ENCODE peak calls at places on chromosomes 1 and 21, in five cellular contexts. One of them, this sample, is unnamed.

GRCh38 chr1:30087465-30087864 is 635.9 kb downstream of the MATN1 start:
- DNase-seq in K562: no peak
- DNase-seq in HepG2: peak
- DNase-seq in GM12878: no peak
- DNase-seq in IMR-90: no peak
- DNase-seq in this sample: peak

GRCh38 chr1:225156254-225156653 is 226.8 kb downstream of the DNAH14 start:
- DNase-seq in K562: no peak
- DNase-seq in HepG2: no peak
- DNase-seq in GM12878: no peak
- DNase-seq in IMR-90: no peak
- DNase-seq in this sample: no peak

GRCh38 chr1:15998929-15999328 is 5.1 kb upstream of the SRARP start:
- DNase-seq in K562: no peak
- DNase-seq in HepG2: no peak
- DNase-seq in GM12878: no peak
- DNase-seq in IMR-90: no peak
- DNase-seq in this sample: no peak

GRCh38 chr1:876428-876827 is 47.3 kb upstream of the SAMD11 start:
- DNase-seq in K562: no peak
- DNase-seq in HepG2: no peak
- DNase-seq in GM12878: no peak
- DNase-seq in IMR-90: no peak
- DNase-seq in this sample: no peak

GRCh38 chr1:81170721-81171120 is 630.0 kb upstream of the ADGRL2 start:
- DNase-seq in K562: no peak
- DNase-seq in HepG2: no peak
- DNase-seq in GM12878: no peak
- DNase-seq in IMR-90: no peak
- DNase-seq in this sample: no peak

GRCh38 chr1:60903591-60903990 is 178.8 kb upstream of the NFIA start:
- DNase-seq in K562: no peak
- DNase-seq in HepG2: no peak
- DNase-seq in GM12878: no peak
- DNase-seq in IMR-90: no peak
- DNase-seq in this sample: no peak

GRCh38 chr1:2289607-2290006 is 61.5 kb downstream of the SKI start:
- DNase-seq in K562: no peak
- DNase-seq in HepG2: no peak
- DNase-seq in GM12878: no peak
- DNase-seq in IMR-90: no peak
- DNase-seq in this sample: no peak

GRCh38 chr1:178912597-178912996 is 41.7 kb upstream of the ANGPTL1 start:
- DNase-seq in K562: no peak
- DNase-seq in HepG2: no peak
- DNase-seq in GM12878: no peak
- DNase-seq in IMR-90: peak
- DNase-seq in this sample: no peak

GRCh38 chr1:86913399-86913895 is 479 bp downstream of the SELENOF start:
- DNase-seq in K562: peak
- DNase-seq in HepG2: peak
- DNase-seq in GM12878: peak
- DNase-seq in IMR-90: peak
- DNase-seq in this sample: peak

GRCh38 chr1:64309468-64309867 is 106.0 kb downstream of the UBE2U start:
- DNase-seq in K562: no peak
- DNase-seq in HepG2: no peak
- DNase-seq in GM12878: no peak
- DNase-seq in IMR-90: no peak
- DNase-seq in this sample: no peak

GRCh38 chr1:23889074-23889473 is 21.0 kb upstream of the FUCA1 start:
- DNase-seq in K562: no peak
- DNase-seq in HepG2: no peak
- DNase-seq in GM12878: peak
- DNase-seq in IMR-90: no peak
- DNase-seq in this sample: no peak

GRCh38 chr21:39406065-39406464 is 39.5 kb downstream of the LCA5L start:
- DNase-seq in K562: no peak
- DNase-seq in HepG2: no peak
- DNase-seq in GM12878: no peak
- DNase-seq in IMR-90: no peak
- DNase-seq in this sample: no peak

GRCh38 chr1:54805981-54806381 is 4.9 kb upstream of the TTC22 start:
- DNase-seq in K562: no peak
- DNase-seq in HepG2: no peak
- DNase-seq in GM12878: no peak
- DNase-seq in IMR-90: no peak
- DNase-seq in this sample: no peak

GRCh38 chr1:32703479-32704291 is 1.1 kb upstream of the SYNC start:
- DNase-seq in K562: no peak
- DNase-seq in HepG2: no peak
- DNase-seq in GM12878: no peak
- DNase-seq in IMR-90: peak
- DNase-seq in this sample: peak

GRCh38 chr1:84859866-84860265 is 33.1 kb downstream of the LPAR3 start:
- DNase-seq in K562: no peak
- DNase-seq in HepG2: no peak
- DNase-seq in GM12878: no peak
- DNase-seq in IMR-90: no peak
- DNase-seq in this sample: no peak

GRCh38 chr1:2233997-2234761 is 6.1 kb downstream of the SKI start:
- DNase-seq in K562: no peak
- DNase-seq in HepG2: peak
- DNase-seq in GM12878: no peak
- DNase-seq in IMR-90: peak
- DNase-seq in this sample: no peak

GRCh38 chr1:101587749-101588148 is 350.9 kb downstream of the S1PR1 start:
- DNase-seq in K562: no peak
- DNase-seq in HepG2: peak
- DNase-seq in GM12878: no peak
- DNase-seq in IMR-90: peak
- DNase-seq in this sample: no peak

GRCh38 chr1:86259390-86259789 is 102.8 kb upstream of the COL24A1 start:
- DNase-seq in K562: no peak
- DNase-seq in HepG2: no peak
- DNase-seq in GM12878: no peak
- DNase-seq in IMR-90: peak
- DNase-seq in this sample: no peak

GRCh38 chr1:19163261-19163660 is 46.8 kb downstream of the UBR4 start:
- DNase-seq in K562: no peak
- DNase-seq in HepG2: no peak
- DNase-seq in GM12878: no peak
- DNase-seq in IMR-90: peak
- DNase-seq in this sample: no peak

GRCh38 chr21:42459583-42460215 is 36.3 kb downstream of the RSPH1 start:
- DNase-seq in K562: no peak
- DNase-seq in HepG2: no peak
- DNase-seq in GM12878: no peak
- DNase-seq in IMR-90: no peak
- DNase-seq in this sample: no peak

GRCh38 chr1:86787626-86788025 is 83.2 kb downstream of the SH3GLB1 start:
- DNase-seq in K562: no peak
- DNase-seq in HepG2: no peak
- DNase-seq in GM12878: no peak
- DNase-seq in IMR-90: no peak
- DNase-seq in this sample: no peak

GRCh38 chr1:233859446-233859845 is 45.0 kb upstream of the SLC35F3 start:
- DNase-seq in K562: no peak
- DNase-seq in HepG2: no peak
- DNase-seq in GM12878: no peak
- DNase-seq in IMR-90: no peak
- DNase-seq in this sample: no peak

GRCh38 chr1:208052926-208053407 is 142.0 kb upstream of the CD34 start:
- DNase-seq in K562: no peak
- DNase-seq in HepG2: no peak
- DNase-seq in GM12878: no peak
- DNase-seq in IMR-90: no peak
- DNase-seq in this sample: no peak

GRCh38 chr1:32981003-32981909 is 16.6 kb upstream of the RNF19B start:
- DNase-seq in K562: peak
- DNase-seq in HepG2: no peak
- DNase-seq in GM12878: peak
- DNase-seq in IMR-90: peak
- DNase-seq in this sample: peak

GRCh38 chr1:45340816-45341215 is 576 bp upstream of the MUTYH start:
- DNase-seq in K562: peak
- DNase-seq in HepG2: peak
- DNase-seq in GM12878: no peak
- DNase-seq in IMR-90: no peak
- DNase-seq in this sample: peak

GRCh38 chr1:174700314-174700713 is 252.6 kb downstream of the GPR52 start:
- DNase-seq in K562: no peak
- DNase-seq in HepG2: no peak
- DNase-seq in GM12878: no peak
- DNase-seq in IMR-90: no peak
- DNase-seq in this sample: no peak

GRCh38 chr1:218463194-218464156 is 118.3 kb downstream of the TGFB2 start:
- DNase-seq in K562: no peak
- DNase-seq in HepG2: no peak
- DNase-seq in GM12878: no peak
- DNase-seq in IMR-90: peak
- DNase-seq in this sample: no peak

GRCh38 chr1:218460367-218460766 is 115.2 kb downstream of the TGFB2 start:
- DNase-seq in K562: no peak
- DNase-seq in HepG2: no peak
- DNase-seq in GM12878: no peak
- DNase-seq in IMR-90: peak
- DNase-seq in this sample: peak

GRCh38 chr1:218462591-218462990 is 117.5 kb downstream of the TGFB2 start:
- DNase-seq in K562: no peak
- DNase-seq in HepG2: no peak
- DNase-seq in GM12878: no peak
- DNase-seq in IMR-90: no peak
- DNase-seq in this sample: no peak

GRCh38 chr1:218461351-218461750 is 116.2 kb downstream of the TGFB2 start:
- DNase-seq in K562: no peak
- DNase-seq in HepG2: no peak
- DNase-seq in GM12878: no peak
- DNase-seq in IMR-90: peak
- DNase-seq in this sample: no peak

DNA sequence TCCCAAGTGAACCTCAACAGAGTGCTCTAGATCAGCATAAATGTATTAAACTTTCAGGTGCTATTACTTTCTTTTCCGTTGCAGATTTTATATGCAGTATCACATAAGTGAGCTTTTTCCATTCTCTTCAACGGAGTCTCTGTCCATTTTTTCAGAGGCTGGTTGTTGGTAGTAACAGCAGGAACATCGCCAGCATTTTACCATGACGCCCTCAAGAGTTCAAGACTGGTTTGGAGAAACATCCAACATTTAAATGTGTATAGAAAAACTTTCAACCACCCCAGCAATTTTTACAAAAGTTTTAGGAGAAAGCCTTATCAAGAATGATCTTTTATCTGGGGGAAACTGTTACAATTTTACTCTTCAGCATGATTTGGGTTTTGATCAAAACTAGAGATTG is 117.0 kb downstream of the TGFB2 start:
- DNase-seq in K562: no peak
- DNase-seq in HepG2: no peak
- DNase-seq in GM12878: no peak
- DNase-seq in IMR-90: no peak
- DNase-seq in this sample: no peak
- TF ChIP-seq BHLHE40 in K562: no peak
- TF ChIP-seq BHLHE40 in HepG2: no peak
- TF ChIP-seq BHLHE40 in GM12878: no peak
- TF ChIP-seq BHLHE40 in IMR-90: no peak
- TF ChIP-seq BHLHE40 in this sample: no peak

GRCh38 chr1:52288286-52288685 is 77.7 kb downstream of the CC2D1B start:
- DNase-seq in K562: no peak
- DNase-seq in HepG2: no peak
- DNase-seq in GM12878: no peak
- DNase-seq in IMR-90: peak
- DNase-seq in this sample: no peak
- TF ChIP-seq CEBPB in K562: no peak
- TF ChIP-seq CEBPB in HepG2: no peak
- TF ChIP-seq CEBPB in GM12878: no peak
- TF ChIP-seq CEBPB in IMR-90: no peak
- TF ChIP-seq CEBPB in this sample: no peak

GRCh38 chr21:33069994-33070811 is at the start of gene OLIG1:
- DNase-seq in K562: no peak
- DNase-seq in HepG2: no peak
- DNase-seq in GM12878: no peak
- DNase-seq in IMR-90: peak
- DNase-seq in this sample: peak

GRCh38 chr21:33069243-33069642 is 698 bp upstream of the OLIG1 start:
- DNase-seq in K562: no peak
- DNase-seq in HepG2: no peak
- DNase-seq in GM12878: no peak
- DNase-seq in IMR-90: no peak
- DNase-seq in this sample: no peak

GRCh38 chr21:33071878-33072306 is 2.0 kb downstream of the OLIG1 start:
- DNase-seq in K562: no peak
- DNase-seq in HepG2: no peak
- DNase-seq in GM12878: no peak
- DNase-seq in IMR-90: peak
- DNase-seq in this sample: no peak

GRCh38 chr21:33069645-33069993 is 322 bp upstream of the OLIG1 start:
- DNase-seq in K562: no peak
- DNase-seq in HepG2: no peak
- DNase-seq in GM12878: no peak
- DNase-seq in IMR-90: no peak
- DNase-seq in this sample: no peak

GRCh38 chr21:33070921-33071877 is 1.3 kb downstream of the OLIG1 start:
- DNase-seq in K562: no peak
- DNase-seq in HepG2: no peak
- DNase-seq in GM12878: no peak
- DNase-seq in IMR-90: no peak
- DNase-seq in this sample: no peak
- TF ChIP-seq BHLHE40 in K562: no peak
- TF ChIP-seq BHLHE40 in HepG2: no peak
- TF ChIP-seq BHLHE40 in GM12878: no peak
- TF ChIP-seq BHLHE40 in IMR-90: no peak
- TF ChIP-seq BHLHE40 in this sample: no peak

DNA sequence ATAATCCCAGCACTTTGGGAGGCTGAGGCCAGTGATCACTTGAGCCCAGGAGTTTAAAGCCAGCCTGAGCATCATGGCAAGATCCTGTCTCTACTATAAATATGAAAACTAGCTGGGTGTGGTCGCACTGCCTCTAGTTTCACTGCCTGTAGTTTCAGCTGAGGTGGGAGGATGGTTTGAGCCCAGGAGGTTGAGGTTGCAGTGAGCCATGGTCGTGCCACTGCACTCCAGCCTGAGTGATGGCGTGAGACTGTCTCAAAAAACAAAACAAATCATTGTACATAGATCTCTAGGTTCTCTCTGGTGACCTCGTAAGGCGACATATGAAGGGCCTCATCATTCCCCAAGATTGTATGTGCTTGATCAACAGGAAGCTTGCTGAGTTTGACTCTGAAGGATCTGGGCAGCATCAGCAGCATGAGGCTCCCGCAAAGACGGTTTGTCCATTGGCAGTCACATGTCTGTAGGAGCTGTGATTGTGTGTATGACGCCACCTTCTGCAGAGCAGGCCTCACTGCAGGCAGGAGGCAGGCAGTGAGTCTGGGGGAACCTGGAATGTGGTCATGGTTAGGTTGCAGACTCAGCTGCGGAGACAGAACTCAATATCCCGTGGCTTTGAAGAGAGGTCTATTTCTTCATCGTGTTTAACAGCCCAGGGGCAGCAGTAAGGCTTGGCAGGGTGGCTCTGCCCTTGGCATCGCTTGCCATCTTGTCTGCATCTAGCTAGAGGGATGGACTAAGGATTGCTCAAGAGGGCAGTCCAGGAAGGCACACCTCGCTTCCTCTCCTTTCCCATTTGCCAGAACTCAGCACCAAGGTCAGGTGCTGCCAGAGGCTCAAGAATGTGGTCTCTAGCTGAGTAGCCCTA is 13.9 kb downstream of the ATP5PO start:
- DNase-seq in K562: peak
- DNase-seq in HepG2: peak
- DNase-seq in GM12878: no peak
- DNase-seq in IMR-90: peak
- DNase-seq in this sample: peak
- TF ChIP-seq CEBPB in K562: peak
- TF ChIP-seq CEBPB in HepG2: no peak
- TF ChIP-seq CEBPB in GM12878: no peak
- TF ChIP-seq CEBPB in IMR-90: no peak
- TF ChIP-seq CEBPB in this sample: no peak

This sample was measured in A549.